ENCODE peak calls at places on chromosome 19, in eight cellular contexts. N, S, O, B, L, Y, M and X are unnamed samples. For H3K4me1, the result is how much of the 10 kb centered on the place peaks cover.

GRCh38 chr19:31174948-31175347 is 174.3 kb downstream of the TSHZ3 start:
- DNase-seq in N (no peak), S (no peak), O (no peak), B (no peak), L (no peak), Y (no peak), M (no peak), X (no peak)

GRCh38 chr19:13091400-13092161 is 11.1 kb downstream of the LYL1 start:
- DNase-seq in N (peak), S (no peak), O (peak), B (no peak), L (no peak), Y (peak), M (no peak), X (peak)

GRCh38 chr19:15259900-15260299 is 27.7 kb upstream of the EPHX3 start:
- DNase-seq in N (no peak), S (no peak), O (no peak), B (no peak), L (no peak), Y (no peak), M (peak), X (no peak)

GRCh38 chr19:14369399-14370168 is 11.7 kb upstream of the ADGRE5 start:
- DNase-seq in N (peak), S (peak), O (no peak), B (no peak), L (peak), Y (no peak), M (no peak), X (peak)

GRCh38 chr19:16944626-16945363 is 56.0 kb downstream of the F2RL3 start:
- DNase-seq in N (no peak), S (no peak), O (peak), B (peak), L (no peak), Y (peak), M (no peak), X (no peak)

GRCh38 chr19:23395041-23395721 is at the start of gene ZNF91:
- DNase-seq in N (peak), S (peak), O (peak), B (no peak), L (peak), Y (peak), M (peak), X (peak)

GRCh38 chr19:10431254-10431942 is 11.1 kb downstream of the PDE4A start:
- DNase-seq in N (peak), S (peak), O (peak), B (no peak), L (peak), Y (no peak), M (peak), X (peak)

GRCh38 chr19:4570916-4571304 is 11.4 kb upstream of the SEMA6B start:
- DNase-seq in N (no peak), S (no peak), O (no peak), B (no peak), L (no peak), Y (no peak), M (no peak), X (no peak)

GRCh38 chr19:14434543-14435319 is 1.6 kb downstream of the PKN1 start:
- DNase-seq in N (peak), S (peak), O (no peak), B (peak), L (peak), Y (peak), M (peak), X (peak)

GRCh38 chr19:29622191-29623070 is 16.3 kb downstream of the POP4 start:
- DNase-seq in N (no peak), S (peak), O (peak), B (no peak), L (peak), Y (no peak), M (no peak), X (no peak)

GRCh38 chr19:29552454-29553280 is 26.9 kb downstream of the VSTM2B start:
- DNase-seq in N (no peak), S (no peak), O (no peak), B (peak), L (no peak), Y (no peak), M (no peak), X (no peak)

GRCh38 chr19:58170860-58171259 is 12.0 kb upstream of the ZNF274 start:
- DNase-seq in N (peak), S (no peak), O (no peak), B (no peak), L (no peak), Y (no peak), M (no peak), X (no peak)

GRCh38 chr19:22914646-22915045 is 82.6 kb downstream of the ZNF723 start:
- DNase-seq in N (no peak), S (no peak), O (no peak), B (no peak), L (no peak), Y (no peak), M (no peak), X (no peak)

DNA sequence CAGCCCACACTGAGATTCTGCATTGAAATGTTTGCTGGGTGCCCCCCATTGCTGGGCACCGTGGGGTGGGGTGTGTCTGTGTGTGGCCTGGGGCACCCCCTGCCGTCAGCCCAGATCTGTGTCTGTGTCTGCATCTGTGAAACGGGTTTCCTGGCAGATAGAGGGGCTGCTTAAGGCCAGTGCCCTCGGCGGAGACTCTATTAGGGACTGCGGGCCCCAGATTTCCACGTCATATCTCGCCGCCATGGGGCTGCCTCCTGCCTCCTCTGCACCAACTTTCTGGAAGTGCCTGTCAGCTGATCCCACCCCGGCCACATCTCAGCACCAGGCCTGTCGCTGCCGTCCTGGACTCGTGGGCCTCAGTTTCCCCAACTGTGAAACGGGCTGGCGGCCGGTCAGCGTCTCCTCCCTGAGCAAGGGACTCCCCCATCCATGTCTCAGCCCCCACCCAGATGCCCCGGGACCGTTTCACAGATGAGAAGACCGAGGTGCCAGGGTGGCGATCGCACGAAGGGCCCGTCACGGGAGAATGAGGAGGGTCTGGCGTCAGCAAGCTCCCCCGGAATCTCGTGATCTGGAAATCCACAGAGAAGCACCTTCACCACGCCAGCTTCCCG is 21.4 kb downstream of the ARID3A start:
- DNase-seq in N (no peak), S (no peak), O (no peak), B (no peak), L (no peak), Y (no peak), M (no peak), X (no peak)
- H3K4me1 ChIP-seq in N (under half), S (under half), O (under half), B (under half), L (under half), Y (under half), M (under half), X (under half)

DNA sequence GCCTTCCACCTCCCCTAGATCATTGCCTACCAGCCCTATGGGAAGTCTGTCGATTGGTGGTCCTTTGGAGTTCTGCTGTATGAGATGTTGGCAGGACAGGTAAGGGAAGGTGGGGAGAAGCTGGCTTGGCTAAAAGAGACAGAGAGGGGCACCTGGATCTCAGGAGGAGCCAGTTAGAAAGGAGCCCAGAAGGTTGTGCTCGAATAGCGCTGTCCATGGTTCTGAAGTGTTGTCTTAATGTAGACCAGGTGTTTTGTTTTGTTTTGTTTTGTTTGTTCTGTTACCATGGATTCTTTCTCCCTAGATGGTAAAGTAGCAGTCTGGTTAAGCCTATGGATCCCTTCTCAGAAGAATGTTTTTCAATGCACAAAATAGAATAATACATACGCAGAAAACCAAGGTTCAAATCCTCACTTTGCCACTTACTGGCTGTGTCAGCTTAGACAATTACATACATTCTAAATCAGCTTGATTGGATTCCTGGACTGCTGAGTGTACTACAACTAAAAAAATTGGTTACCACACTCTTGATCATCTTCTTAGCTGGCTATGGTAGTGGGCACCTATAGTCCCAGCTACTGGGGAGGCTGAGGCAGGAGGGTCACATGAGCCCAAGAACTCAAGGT is 5.9 kb upstream of the CACNG7 start:
- DNase-seq in N (peak), S (no peak), O (peak), B (no peak), L (no peak), Y (no peak), M (no peak), X (no peak)
- H3K4me1 ChIP-seq in N (under half), S (under half), O (under half), B (under half), L (under half), Y (under half), M (under half), X (under half)

GRCh38 chr19:27657271-27658051 is 1555.5 kb downstream of the UQCRFS1 start:
- DNase-seq in N (no peak), S (no peak), O (no peak), B (peak), L (no peak), Y (no peak), M (no peak), X (no peak)
- H3K4me1 ChIP-seq in N (under half), S (under half), O (under half), B (under half), L (under half), Y (under half), M (under half), X (under half)

DNA sequence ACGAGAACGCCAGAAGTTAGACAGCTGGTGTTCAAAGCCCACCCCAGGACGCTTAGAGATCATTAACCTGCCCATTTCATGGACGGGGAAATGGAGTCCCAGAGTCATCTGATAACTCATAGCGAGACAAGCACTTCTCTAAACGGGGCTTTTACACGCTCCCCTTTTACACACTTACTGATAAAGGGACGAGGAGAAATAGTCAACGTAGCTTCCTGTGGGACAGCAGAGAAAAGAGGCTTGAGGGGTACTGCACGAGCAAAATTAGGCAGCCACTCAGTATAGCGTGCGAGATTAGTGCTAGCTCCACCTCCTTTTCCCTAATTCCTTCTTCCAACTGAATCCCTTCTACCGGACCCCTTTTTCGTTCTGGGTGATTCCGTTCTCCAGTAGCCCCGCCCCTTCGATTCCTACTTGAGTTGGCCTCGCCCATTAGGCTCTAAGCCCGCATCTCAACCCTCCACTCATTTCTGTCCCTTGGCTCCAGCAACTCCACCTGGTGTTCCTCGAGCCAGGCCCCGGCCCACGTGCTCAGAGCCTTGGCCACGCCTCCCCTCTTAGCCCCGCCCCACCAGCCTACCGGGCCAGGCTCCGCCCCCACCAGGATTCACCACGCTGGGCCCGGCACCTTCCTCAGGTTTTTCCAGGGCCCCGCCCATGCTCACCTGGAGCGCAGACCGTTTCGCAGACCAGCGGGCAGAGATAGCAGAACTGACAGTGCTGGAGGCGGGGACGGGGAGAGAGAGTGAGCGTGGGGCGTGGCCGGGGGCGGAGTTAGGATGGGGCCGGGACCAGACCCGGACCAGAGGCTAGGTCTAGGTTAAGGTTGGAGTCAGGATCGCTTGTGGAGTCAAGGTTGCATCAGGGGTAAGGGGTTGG is 3.6 kb downstream of the HRC start:
- DNase-seq in N (peak), S (peak), O (peak), B (no peak), L (peak), Y (peak), M (peak), X (no peak)
- H3K4me1 ChIP-seq in N (under half), S (under half), O (under half), B (under half), L (under half), Y (under half), M (under half), X (half or more)

GRCh38 chr19:5947435-5947834 is 30.5 kb downstream of the RANBP3 start:
- DNase-seq in N (peak), S (peak), O (no peak), B (no peak), L (no peak), Y (peak), M (peak), X (peak)
- H3K4me1 ChIP-seq in N (under half), S (half or more), O (under half), B (under half), L (half or more), Y (half or more), M (under half), X (under half)